ENCODE peak calls at places on chromosomes 4 and X, in seven cellular contexts. J is heart right ventricle, X is adrenal gland, Q is Peyer's patch, N is breast epithelium, E is tibial nerve, I is PC-3. D is an unnamed sample. For H3K4me1, the result is how much of the 10 kb centered on the place peaks cover.

GRCh38 chr4:150329338-150329737 is 251.1 kb downstream of the DCLK2 start:
- DNase-seq in J (no peak), X (no peak), Q (no peak), N (no peak), E (no peak), I (no peak), D (no peak)

GRCh38 chr4:53586121-53586816 is 5.0 kb downstream of the LNX1 start:
- DNase-seq in J (no peak), X (no peak), Q (no peak), N (no peak), E (no peak), I (peak), D (no peak)

GRCh38 chr4:151692443-151692782 is 68.4 kb downstream of the GATB start:
- DNase-seq in J (no peak), X (no peak), Q (no peak), N (no peak), E (no peak), I (no peak), D (no peak)

GRCh38 chrX:129632443-129632842 is 22.3 kb downstream of the APLN start:
- DNase-seq in J (no peak), X (no peak), Q (no peak), N (no peak), E (no peak), I (no peak), D (no peak)

GRCh38 chr4:94274912-94275311 is 67.2 kb downstream of the SMARCAD1 start:
- DNase-seq in J (no peak), X (no peak), Q (no peak), N (no peak), E (no peak), I (peak), D (no peak)

GRCh38 chrX:135707880-135708279 is 5.6 kb upstream of the CT45A1 start:
- DNase-seq in J (no peak), X (peak), Q (no peak), N (no peak), E (no peak), I (peak), D (no peak)

GRCh38 chrX:38009641-38010040 is 3.3 kb downstream of the SYTL5 start:
- DNase-seq in J (no peak), X (no peak), Q (no peak), N (no peak), E (no peak), I (no peak), D (no peak)

GRCh38 chrX:132271330-132271729 is 52.1 kb upstream of the RAP2C start:
- DNase-seq in J (no peak), X (no peak), Q (no peak), N (no peak), E (peak), I (peak), D (no peak)

GRCh38 chr4:73698217-73698616 is 42.2 kb upstream of the CXCL8 start:
- DNase-seq in J (no peak), X (peak), Q (no peak), N (peak), E (no peak), I (peak), D (no peak)

GRCh38 chr4:105551968-105552746 is at the start of gene ARHGEF38:
- DNase-seq in J (no peak), X (no peak), Q (no peak), N (peak), E (no peak), I (peak), D (no peak)

GRCh38 chrX:100994352-100995281 is 25.1 kb downstream of the ARL13A start:
- DNase-seq in J (no peak), X (peak), Q (no peak), N (no peak), E (no peak), I (peak), D (no peak)

GRCh38 chr4:171538601-171539100 is 274.6 kb upstream of the GALNTL6 start:
- DNase-seq in J (no peak), X (no peak), Q (no peak), N (no peak), E (no peak), I (no peak), D (no peak)

GRCh38 chr4:110484767-110485166 is 8.8 kb downstream of the ENPEP start:
- DNase-seq in J (no peak), X (no peak), Q (no peak), N (no peak), E (no peak), I (peak), D (no peak)

GRCh38 chr4:107891299-107891698 is 40.0 kb upstream of the CYP2U1 start:
- DNase-seq in J (no peak), X (no peak), Q (no peak), N (no peak), E (no peak), I (no peak), D (no peak)

GRCh38 chr4:109560687-109561452 is 824 bp downstream of the MCUB start:
- DNase-seq in J (peak), X (peak), Q (peak), N (peak), E (peak), I (peak), D (peak)

GRCh38 chr4:53520114-53520513 is 71.2 kb downstream of the LNX1 start:
- DNase-seq in J (no peak), X (no peak), Q (no peak), N (no peak), E (no peak), I (no peak), D (no peak)

GRCh38 chr4:81215219-81215892 is at the start of gene PRKG2:
- DNase-seq in J (no peak), X (no peak), Q (no peak), N (no peak), E (no peak), I (no peak), D (no peak)

GRCh38 chr4:153257151-153257620 is 52.9 kb downstream of the TRIM2 start:
- DNase-seq in J (no peak), X (no peak), Q (no peak), N (no peak), E (no peak), I (no peak), D (no peak)

GRCh38 chr4:4935974-4936373 is 76.5 kb downstream of the MSX1 start:
- DNase-seq in J (no peak), X (no peak), Q (no peak), N (no peak), E (no peak), I (no peak), D (no peak)

GRCh38 chr4:103272174-103272573 is 74.0 kb upstream of the CENPE start:
- DNase-seq in J (no peak), X (no peak), Q (no peak), N (no peak), E (no peak), I (no peak), D (no peak)

GRCh38 chrX:93420635-93421034 is 252.7 kb downstream of the NAP1L3 start:
- DNase-seq in J (no peak), X (no peak), Q (no peak), N (no peak), E (no peak), I (no peak), D (no peak)

GRCh38 chr4:184529283-184529682 is 54.9 kb upstream of the IRF2 start:
- DNase-seq in J (no peak), X (no peak), Q (no peak), N (peak), E (no peak), I (peak), D (no peak)

GRCh38 chr4:76533314-76533713 is 98.3 kb downstream of the SHROOM3 start:
- DNase-seq in J (no peak), X (no peak), Q (no peak), N (no peak), E (peak), I (no peak), D (no peak)

GRCh38 chr4:145333786-145334185 is 147.9 kb upstream of the SMAD1 start:
- DNase-seq in J (no peak), X (no peak), Q (no peak), N (peak), E (no peak), I (no peak), D (no peak)

GRCh38 chrX:23764183-23764582 is 18.8 kb upstream of the SAT1 start:
- DNase-seq in J (no peak), X (no peak), Q (no peak), N (no peak), E (no peak), I (no peak), D (no peak)

GRCh38 chr4:62835579-62835978 is 1573.7 kb downstream of the TECRL start:
- DNase-seq in J (no peak), X (no peak), Q (no peak), N (no peak), E (no peak), I (no peak), D (no peak)

DNA sequence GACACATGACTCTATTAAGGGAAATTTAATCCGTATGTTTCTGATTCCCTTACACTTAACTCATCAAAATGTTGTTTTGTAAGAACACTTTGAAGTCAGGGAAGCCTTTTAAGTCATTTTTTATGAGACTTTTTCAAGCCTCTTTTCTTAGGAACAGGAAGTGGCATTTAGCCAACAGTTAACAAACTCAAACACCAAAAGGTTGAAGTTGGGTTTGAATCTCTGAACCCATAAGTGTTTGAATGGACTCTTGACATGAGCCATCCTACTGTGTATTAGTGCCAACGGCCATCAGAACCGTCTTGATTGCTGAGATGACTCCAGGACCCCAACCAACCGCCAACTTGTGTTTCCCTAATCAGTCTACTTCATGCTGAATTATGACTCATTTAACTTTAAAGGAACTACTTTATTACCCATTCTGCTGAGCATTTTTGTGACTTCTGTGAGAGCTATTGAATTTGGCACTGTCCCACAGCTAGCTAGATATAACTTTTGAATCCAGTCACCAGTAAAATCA is 209.0 kb upstream of the FAT1 start:
- DNase-seq in J (no peak), X (no peak), Q (no peak), N (no peak), E (no peak), I (peak), D (no peak)
- H3K27ac ChIP-seq in J (no peak), X (no peak), Q (no peak), N (no peak), E (no peak), I (peak), D (no peak)

GRCh38 chrX:24874604-24875247 is 141.0 kb downstream of the ARX start:
- DNase-seq in J (no peak), X (no peak), Q (no peak), N (no peak), E (no peak), I (no peak), D (no peak)

GRCh38 chrX:24879679-24880078 is 136.1 kb downstream of the ARX start:
- DNase-seq in J (no peak), X (no peak), Q (no peak), N (no peak), E (no peak), I (no peak), D (no peak)

GRCh38 chrX:24876782-24877315 is 138.9 kb downstream of the ARX start:
- DNase-seq in J (no peak), X (no peak), Q (no peak), N (no peak), E (no peak), I (no peak), D (no peak)

DNA sequence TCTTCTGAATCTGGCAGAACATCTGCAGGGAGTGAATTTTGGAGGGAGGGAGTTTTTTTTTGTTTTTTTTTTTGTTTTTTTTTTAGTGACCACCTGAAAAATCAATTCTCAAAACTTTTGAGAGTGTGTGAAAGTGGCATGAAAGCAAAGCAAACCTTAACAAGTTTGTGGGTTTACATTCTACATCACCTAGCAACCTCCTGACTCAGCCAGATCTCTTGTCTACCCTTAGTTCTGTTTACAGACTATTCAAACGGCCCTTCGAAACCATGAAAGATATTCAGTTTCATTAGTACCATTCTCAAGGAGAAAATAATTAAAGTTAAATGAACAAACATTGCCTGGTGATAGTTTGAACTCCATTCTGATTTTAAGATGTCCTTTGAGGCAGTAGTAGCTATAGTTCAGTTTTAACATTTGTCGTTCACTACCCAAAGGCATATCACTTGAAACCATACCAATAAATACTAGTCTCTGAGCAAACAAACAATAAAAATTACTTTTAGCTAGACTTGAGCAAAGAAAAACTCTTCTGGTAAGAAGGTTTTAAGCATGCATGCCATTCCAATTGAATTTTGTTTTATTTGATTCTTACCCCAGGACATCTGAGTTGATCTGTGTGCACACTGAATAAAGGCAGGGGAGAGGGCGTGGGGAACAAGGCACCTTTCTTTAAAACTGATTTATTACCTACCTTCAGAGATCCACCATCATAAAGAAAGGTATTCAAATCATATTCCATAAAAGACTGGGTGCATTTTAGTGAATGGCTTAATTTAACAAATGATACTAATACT is 137.7 kb downstream of the ARX start:
- DNase-seq in J (no peak), X (no peak), Q (no peak), N (no peak), E (no peak), I (peak), D (no peak)
- H3K4me1 ChIP-seq in J (under half), X (under half), Q (under half), N (under half), E (under half), I (under half), D (under half)

DNA sequence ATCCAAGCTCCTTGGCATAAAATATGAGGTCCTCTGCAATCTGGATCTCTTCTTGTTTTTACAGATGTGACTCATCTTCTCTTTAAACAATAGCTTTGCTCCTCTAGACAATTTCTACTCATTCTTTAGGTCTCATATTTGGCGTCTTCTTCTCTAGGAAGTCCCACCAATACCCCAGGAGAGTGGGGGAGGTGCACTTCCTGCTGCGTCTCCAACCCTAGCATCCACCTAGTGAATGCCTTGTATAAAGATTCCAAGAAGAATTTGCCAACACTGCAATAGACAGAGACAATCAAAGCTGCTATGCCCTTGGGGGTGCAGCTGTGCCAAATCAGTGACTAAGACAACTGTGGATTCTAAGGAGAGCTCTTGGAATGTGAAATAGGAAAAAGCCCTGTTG is 45.7 kb upstream of the SLC10A7 start:
- DNase-seq in J (no peak), X (no peak), Q (no peak), N (no peak), E (no peak), I (peak), D (no peak)
- H3K27ac ChIP-seq in J (no peak), X (no peak), Q (no peak), N (no peak), E (no peak), I (no peak), D (no peak)

DNA sequence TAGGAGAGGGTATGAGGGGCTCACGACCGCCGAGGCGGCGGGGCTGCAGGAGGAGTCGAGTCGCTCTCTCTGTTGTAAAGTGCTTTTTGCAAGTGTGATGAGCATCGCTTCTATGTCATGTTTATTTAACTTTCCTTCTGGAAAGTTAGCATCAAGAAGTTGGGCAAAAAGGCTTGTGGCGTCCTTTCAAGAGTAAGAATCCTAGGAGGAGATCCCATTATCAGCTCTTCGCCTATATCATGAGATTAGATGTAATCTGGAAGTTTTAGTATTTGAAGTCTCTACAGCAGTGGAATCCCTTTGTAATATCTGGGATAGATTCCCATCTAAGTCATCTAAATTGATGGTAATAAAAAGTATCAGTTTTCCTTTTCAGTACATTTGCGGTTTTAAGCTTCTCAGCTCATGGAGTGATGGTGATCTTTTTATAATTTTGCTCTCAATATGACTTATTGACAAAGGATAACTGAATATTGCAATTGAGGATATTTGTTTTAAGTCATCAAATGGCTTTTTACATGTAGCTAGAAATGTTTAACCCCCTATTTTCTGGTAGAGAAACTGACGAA is 1.7 kb downstream of the GALNT7 start:
- DNase-seq in J (no peak), X (no peak), Q (no peak), N (no peak), E (no peak), I (peak), D (no peak)
- H3K4me1 ChIP-seq in J (under half), X (under half), Q (under half), N (under half), E (under half), I (under half), D (under half)

GRCh38 chr4:68360570-68360969 is 10.7 kb upstream of the YTHDC1 start:
- DNase-seq in J (no peak), X (no peak), Q (no peak), N (no peak), E (no peak), I (no peak), D (no peak)
- H3K27ac ChIP-seq in J (no peak), X (no peak), Q (no peak), N (no peak), E (no peak), I (peak), D (no peak)

GRCh38 chr4:67292045-67292444 is 253.3 kb downstream of the CENPC start:
- DNase-seq in J (no peak), X (no peak), Q (no peak), N (no peak), E (no peak), I (peak), D (no peak)

GRCh38 chr4:67291639-67292038 is 253.7 kb downstream of the CENPC start:
- DNase-seq in J (no peak), X (no peak), Q (no peak), N (no peak), E (no peak), I (peak), D (no peak)

GRCh38 chr4:67288964-67289363 is 256.3 kb downstream of the CENPC start:
- DNase-seq in J (no peak), X (no peak), Q (no peak), N (no peak), E (no peak), I (peak), D (no peak)

GRCh38 chr4:67286724-67287123 is 258.6 kb downstream of the CENPC start:
- DNase-seq in J (no peak), X (no peak), Q (no peak), N (no peak), E (no peak), I (no peak), D (no peak)

GRCh38 chr4:67292649-67293048 is 252.7 kb downstream of the CENPC start:
- DNase-seq in J (no peak), X (no peak), Q (no peak), N (no peak), E (no peak), I (peak), D (no peak)
- H3K4me1 ChIP-seq in J (under half), X (under half), Q (under half), N (under half), E (under half), I (under half), D (under half)

GRCh38 chr4:156443488-156443887 is 489.8 kb upstream of the CTSO start:
- DNase-seq in J (no peak), X (no peak), Q (no peak), N (no peak), E (no peak), I (no peak), D (no peak)
- H3K27ac ChIP-seq in J (no peak), X (no peak), Q (no peak), N (no peak), E (no peak), I (no peak), D (no peak)

GRCh38 chr4:87026795-87027495 is 92.1 kb downstream of the AFF1 start:
- DNase-seq in J (no peak), X (peak), Q (peak), N (no peak), E (peak), I (no peak), D (no peak)
- H3K4me1 ChIP-seq in J (under half), X (half or more), Q (under half), N (under half), E (half or more), I (under half), D (under half)

D was measured in CD8-positive, alpha-beta T cell.